ENCODE peak calls at places on chromosomes 4 and X, in ten cellular contexts. One of them, this sample, is unnamed.

GRCh38 chr4:186826866-186827541 is 103.3 kb upstream of the FAT1 start:
- DNase-seq in PC-9: no peak
- DNase-seq in fibroblast of pulmonary artery: no peak
- DNase-seq in A549: no peak
- DNase-seq in H9: no peak
- DNase-seq in GM12865: no peak
- DNase-seq in GM10248: no peak
- DNase-seq in HFFc6: no peak
- DNase-seq in HFF-Myc: no peak
- DNase-seq in colonic mucosa: no peak
- DNase-seq in this sample: no peak

GRCh38 chrX:58051346-58051745 is 141.1 kb upstream of the ZXDA start:
- DNase-seq in PC-9: no peak
- DNase-seq in fibroblast of pulmonary artery: no peak
- DNase-seq in A549: no peak
- DNase-seq in H9: no peak
- DNase-seq in GM12865: no peak
- DNase-seq in GM10248: no peak
- DNase-seq in HFFc6: no peak
- DNase-seq in HFF-Myc: no peak
- DNase-seq in colonic mucosa: no peak
- DNase-seq in this sample: no peak

GRCh38 chr4:139763205-139763604 is 97.6 kb downstream of the MGST2 start:
- DNase-seq in PC-9: no peak
- DNase-seq in fibroblast of pulmonary artery: no peak
- DNase-seq in A549: no peak
- DNase-seq in H9: no peak
- DNase-seq in GM12865: no peak
- DNase-seq in GM10248: no peak
- DNase-seq in HFFc6: no peak
- DNase-seq in HFF-Myc: no peak
- DNase-seq in colonic mucosa: no peak
- DNase-seq in this sample: no peak

GRCh38 chr4:116870667-116871066 is 214.7 kb downstream of the TRAM1L1 start:
- DNase-seq in PC-9: no peak
- DNase-seq in fibroblast of pulmonary artery: no peak
- DNase-seq in A549: no peak
- DNase-seq in H9: peak
- DNase-seq in GM12865: no peak
- DNase-seq in GM10248: no peak
- DNase-seq in HFFc6: no peak
- DNase-seq in HFF-Myc: no peak
- DNase-seq in colonic mucosa: no peak
- DNase-seq in this sample: no peak

GRCh38 chr4:157204634-157205244 is 15.8 kb upstream of the GRIA2 start:
- DNase-seq in PC-9: no peak
- DNase-seq in fibroblast of pulmonary artery: peak
- DNase-seq in A549: peak
- DNase-seq in H9: peak
- DNase-seq in GM12865: peak
- DNase-seq in GM10248: peak
- DNase-seq in HFFc6: no peak
- DNase-seq in HFF-Myc: no peak
- DNase-seq in colonic mucosa: no peak
- DNase-seq in this sample: peak

GRCh38 chr4:188976644-188977115 is 837.4 kb downstream of the TRIML1 start:
- DNase-seq in PC-9: no peak
- DNase-seq in fibroblast of pulmonary artery: peak
- DNase-seq in A549: no peak
- DNase-seq in H9: peak
- DNase-seq in GM12865: no peak
- DNase-seq in GM10248: no peak
- DNase-seq in HFFc6: peak
- DNase-seq in HFF-Myc: peak
- DNase-seq in colonic mucosa: no peak
- DNase-seq in this sample: peak

GRCh38 chr4:6198278-6198677 is 2.1 kb downstream of the JAKMIP1 start:
- DNase-seq in PC-9: no peak
- DNase-seq in fibroblast of pulmonary artery: no peak
- DNase-seq in A549: no peak
- DNase-seq in H9: no peak
- DNase-seq in GM12865: no peak
- DNase-seq in GM10248: no peak
- DNase-seq in HFFc6: no peak
- DNase-seq in HFF-Myc: no peak
- DNase-seq in colonic mucosa: no peak
- DNase-seq in this sample: no peak

GRCh38 chrX:6095469-6095868 is 133.2 kb downstream of the NLGN4X start:
- DNase-seq in PC-9: no peak
- DNase-seq in fibroblast of pulmonary artery: no peak
- DNase-seq in A549: no peak
- DNase-seq in H9: peak
- DNase-seq in GM12865: peak
- DNase-seq in GM10248: no peak
- DNase-seq in HFFc6: no peak
- DNase-seq in HFF-Myc: no peak
- DNase-seq in colonic mucosa: no peak
- DNase-seq in this sample: no peak

GRCh38 chr4:17024430-17024829 is 126.0 kb upstream of the LDB2 start:
- DNase-seq in PC-9: no peak
- DNase-seq in fibroblast of pulmonary artery: peak
- DNase-seq in A549: no peak
- DNase-seq in H9: no peak
- DNase-seq in GM12865: no peak
- DNase-seq in GM10248: no peak
- DNase-seq in HFFc6: no peak
- DNase-seq in HFF-Myc: no peak
- DNase-seq in colonic mucosa: no peak
- DNase-seq in this sample: no peak

GRCh38 chr4:173370130-173370476 is 651 bp upstream of the SAP30 start:
- DNase-seq in PC-9: no peak
- DNase-seq in fibroblast of pulmonary artery: no peak
- DNase-seq in A549: peak
- DNase-seq in H9: no peak
- DNase-seq in GM12865: peak
- DNase-seq in GM10248: peak
- DNase-seq in HFFc6: no peak
- DNase-seq in HFF-Myc: no peak
- DNase-seq in colonic mucosa: no peak
- DNase-seq in this sample: peak

GRCh38 chrX:21881881-21882574 is 26.2 kb downstream of the YY2 start:
- DNase-seq in PC-9: no peak
- DNase-seq in fibroblast of pulmonary artery: no peak
- DNase-seq in A549: no peak
- DNase-seq in H9: no peak
- DNase-seq in GM12865: no peak
- DNase-seq in GM10248: no peak
- DNase-seq in HFFc6: no peak
- DNase-seq in HFF-Myc: no peak
- DNase-seq in colonic mucosa: no peak
- DNase-seq in this sample: no peak

GRCh38 chrX:150162141-150162540 is 201.0 kb upstream of the MAMLD1 start:
- DNase-seq in PC-9: peak
- DNase-seq in fibroblast of pulmonary artery: no peak
- DNase-seq in A549: peak
- DNase-seq in H9: no peak
- DNase-seq in GM12865: no peak
- DNase-seq in GM10248: no peak
- DNase-seq in HFFc6: peak
- DNase-seq in HFF-Myc: no peak
- DNase-seq in colonic mucosa: no peak
- DNase-seq in this sample: no peak

GRCh38 chr4:43992552-43992951 is 456.1 kb downstream of the KCTD8 start:
- DNase-seq in PC-9: no peak
- DNase-seq in fibroblast of pulmonary artery: no peak
- DNase-seq in A549: no peak
- DNase-seq in H9: peak
- DNase-seq in GM12865: no peak
- DNase-seq in GM10248: no peak
- DNase-seq in HFFc6: no peak
- DNase-seq in HFF-Myc: no peak
- DNase-seq in colonic mucosa: no peak
- DNase-seq in this sample: no peak

GRCh38 chrX:130171446-130172126 is at the start of gene RAB33A:
- DNase-seq in PC-9: no peak
- DNase-seq in fibroblast of pulmonary artery: peak
- DNase-seq in A549: no peak
- DNase-seq in H9: peak
- DNase-seq in GM12865: peak
- DNase-seq in GM10248: peak
- DNase-seq in HFFc6: no peak
- DNase-seq in HFF-Myc: no peak
- DNase-seq in colonic mucosa: no peak
- DNase-seq in this sample: peak

GRCh38 chrX:23483396-23483795 is 148.7 kb downstream of the PTCHD1 start:
- DNase-seq in PC-9: no peak
- DNase-seq in fibroblast of pulmonary artery: no peak
- DNase-seq in A549: no peak
- DNase-seq in H9: no peak
- DNase-seq in GM12865: peak
- DNase-seq in GM10248: no peak
- DNase-seq in HFFc6: no peak
- DNase-seq in HFF-Myc: no peak
- DNase-seq in colonic mucosa: no peak
- DNase-seq in this sample: no peak

GRCh38 chrX:123570011-123570590 is 162.8 kb downstream of the THOC2 start:
- DNase-seq in PC-9: peak
- DNase-seq in fibroblast of pulmonary artery: no peak
- DNase-seq in A549: no peak
- DNase-seq in H9: no peak
- DNase-seq in GM12865: no peak
- DNase-seq in GM10248: no peak
- DNase-seq in HFFc6: no peak
- DNase-seq in HFF-Myc: no peak
- DNase-seq in colonic mucosa: no peak
- DNase-seq in this sample: no peak

GRCh38 chr4:138555584-138555983 is 313.4 kb upstream of the SLC7A11 start:
- DNase-seq in PC-9: no peak
- DNase-seq in fibroblast of pulmonary artery: peak
- DNase-seq in A549: no peak
- DNase-seq in H9: peak
- DNase-seq in GM12865: peak
- DNase-seq in GM10248: no peak
- DNase-seq in HFFc6: peak
- DNase-seq in HFF-Myc: no peak
- DNase-seq in colonic mucosa: no peak
- DNase-seq in this sample: no peak

GRCh38 chr4:140185725-140186124 is 31.7 kb upstream of the MAML3 start:
- DNase-seq in PC-9: no peak
- DNase-seq in fibroblast of pulmonary artery: no peak
- DNase-seq in A549: no peak
- DNase-seq in H9: no peak
- DNase-seq in GM12865: no peak
- DNase-seq in GM10248: no peak
- DNase-seq in HFFc6: no peak
- DNase-seq in HFF-Myc: no peak
- DNase-seq in colonic mucosa: no peak
- DNase-seq in this sample: no peak

GRCh38 chr4:67198757-67199156 is 346.5 kb downstream of the CENPC start:
- DNase-seq in PC-9: no peak
- DNase-seq in fibroblast of pulmonary artery: peak
- DNase-seq in A549: no peak
- DNase-seq in H9: peak
- DNase-seq in GM12865: peak
- DNase-seq in GM10248: peak
- DNase-seq in HFFc6: no peak
- DNase-seq in HFF-Myc: no peak
- DNase-seq in colonic mucosa: no peak
- DNase-seq in this sample: no peak
- TF ChIP-seq CTCF in PC-9: peak
- TF ChIP-seq CTCF in fibroblast of pulmonary artery: peak
- TF ChIP-seq CTCF in A549: no peak
- TF ChIP-seq CTCF in H9: peak
- TF ChIP-seq CTCF in GM12865: peak
- TF ChIP-seq CTCF in GM10248: no peak
- TF ChIP-seq CTCF in HFFc6: no peak
- TF ChIP-seq CTCF in HFF-Myc: no peak
- TF ChIP-seq CTCF in colonic mucosa: no peak
- TF ChIP-seq CTCF in this sample: peak

GRCh38 chr4:11701978-11702377 is 273.3 kb upstream of the HS3ST1 start:
- DNase-seq in PC-9: no peak
- DNase-seq in fibroblast of pulmonary artery: no peak
- DNase-seq in A549: no peak
- DNase-seq in H9: peak
- DNase-seq in GM12865: no peak
- DNase-seq in GM10248: no peak
- DNase-seq in HFFc6: no peak
- DNase-seq in HFF-Myc: no peak
- DNase-seq in colonic mucosa: no peak
- DNase-seq in this sample: no peak
- TF ChIP-seq CTCF in PC-9: no peak
- TF ChIP-seq CTCF in fibroblast of pulmonary artery: no peak
- TF ChIP-seq CTCF in A549: no peak
- TF ChIP-seq CTCF in H9: peak
- TF ChIP-seq CTCF in GM12865: no peak
- TF ChIP-seq CTCF in GM10248: no peak
- TF ChIP-seq CTCF in HFFc6: peak
- TF ChIP-seq CTCF in HFF-Myc: no peak
- TF ChIP-seq CTCF in colonic mucosa: no peak
- TF ChIP-seq CTCF in this sample: no peak

DNA sequence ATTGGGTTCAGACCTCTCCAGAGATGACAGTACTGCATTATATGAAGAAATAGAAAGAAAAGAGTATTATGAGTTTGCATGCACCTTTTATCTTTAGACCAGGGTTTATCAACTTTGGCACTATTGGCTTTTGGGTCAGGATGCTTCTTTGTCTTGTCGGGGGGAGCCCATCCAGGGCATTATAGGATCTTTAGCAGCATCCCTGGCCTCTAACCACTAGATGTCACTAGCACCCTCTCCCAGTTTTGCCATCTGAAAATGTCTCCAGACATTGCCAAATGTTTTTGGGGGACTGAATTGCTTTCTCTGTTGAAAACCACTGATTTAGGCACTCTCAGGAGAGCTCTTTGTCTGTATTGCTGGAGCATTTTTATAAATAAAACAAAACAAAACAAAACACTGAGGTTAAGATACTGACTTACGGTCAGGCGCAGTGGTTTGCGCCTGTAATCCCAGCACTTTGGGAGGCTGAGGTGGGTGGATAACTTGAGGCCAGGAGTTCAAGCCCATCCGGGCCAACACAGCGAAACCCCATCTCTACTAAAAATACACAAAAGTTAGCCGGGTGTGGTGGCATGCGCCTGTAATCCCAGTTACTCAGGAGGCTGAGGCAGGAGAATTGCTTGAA is 23.6 kb downstream of the CA5B start:
- DNase-seq in PC-9: no peak
- DNase-seq in fibroblast of pulmonary artery: peak
- DNase-seq in A549: peak
- DNase-seq in H9: peak
- DNase-seq in GM12865: peak
- DNase-seq in GM10248: peak
- DNase-seq in HFFc6: peak
- DNase-seq in HFF-Myc: no peak
- DNase-seq in colonic mucosa: peak
- DNase-seq in this sample: peak
- TF ChIP-seq CTCF in PC-9: peak
- TF ChIP-seq CTCF in fibroblast of pulmonary artery: peak
- TF ChIP-seq CTCF in A549: peak
- TF ChIP-seq CTCF in H9: peak
- TF ChIP-seq CTCF in GM12865: peak
- TF ChIP-seq CTCF in GM10248: peak
- TF ChIP-seq CTCF in HFFc6: peak
- TF ChIP-seq CTCF in HFF-Myc: peak
- TF ChIP-seq CTCF in colonic mucosa: peak
- TF ChIP-seq CTCF in this sample: peak

GRCh38 chrX:17007134-17007768 is 60.8 kb downstream of the REPS2 start:
- DNase-seq in PC-9: no peak
- DNase-seq in fibroblast of pulmonary artery: no peak
- DNase-seq in A549: peak
- DNase-seq in H9: peak
- DNase-seq in GM12865: peak
- DNase-seq in GM10248: peak
- DNase-seq in HFFc6: no peak
- DNase-seq in HFF-Myc: no peak
- DNase-seq in colonic mucosa: no peak
- DNase-seq in this sample: peak
- TF ChIP-seq CTCF in PC-9: no peak
- TF ChIP-seq CTCF in fibroblast of pulmonary artery: no peak
- TF ChIP-seq CTCF in A549: peak
- TF ChIP-seq CTCF in H9: peak
- TF ChIP-seq CTCF in GM12865: peak
- TF ChIP-seq CTCF in GM10248: peak
- TF ChIP-seq CTCF in HFFc6: peak
- TF ChIP-seq CTCF in HFF-Myc: peak
- TF ChIP-seq CTCF in colonic mucosa: no peak
- TF ChIP-seq CTCF in this sample: peak

This sample was measured in nephron progenitor cell.